ENCODE peak calls at places on chromosomes 13 and 19, in ten cellular contexts. R, A, G, X, M, Q, D, K, C and T are unnamed samples. For H3K9me3, the result is how much of the 10 kb centered on the place peaks cover.

GRCh38 chr13:40146063-40146462 is 490.6 kb downstream of the COG6 start:
- DNase-seq in R (no peak), A (no peak), G (no peak), X (no peak), M (peak), Q (no peak), D (no peak), K (no peak), C (no peak), T (no peak)

GRCh38 chr13:110108348-110109139 is 198.4 kb downstream of the COL4A1 start:
- DNase-seq in R (peak), A (peak), G (peak), X (peak), M (peak), Q (peak), D (peak), K (no peak), C (peak), T (peak)

GRCh38 chr13:46124967-46125933 is 20.4 kb upstream of the CPB2 start:
- DNase-seq in R (no peak), A (no peak), G (no peak), X (no peak), M (no peak), Q (no peak), D (peak), K (peak), C (no peak), T (no peak)

GRCh38 chr13:99374994-99375805 is 68.0 kb upstream of the GPR183 start:
- DNase-seq in R (no peak), A (no peak), G (no peak), X (peak), M (no peak), Q (peak), D (no peak), K (no peak), C (no peak), T (no peak)

GRCh38 chr13:76012091-76012721 is 376.1 kb downstream of the LMO7 start:
- DNase-seq in R (no peak), A (no peak), G (no peak), X (no peak), M (no peak), Q (no peak), D (peak), K (no peak), C (peak), T (no peak)

GRCh38 chr19:5445667-5446066 is 9.6 kb upstream of the ZNRF4 start:
- DNase-seq in R (no peak), A (no peak), G (no peak), X (no peak), M (no peak), Q (no peak), D (no peak), K (no peak), C (peak), T (no peak)

GRCh38 chr13:50684366-50684765 is 159.1 kb downstream of the DLEU7 start:
- DNase-seq in R (no peak), A (no peak), G (no peak), X (peak), M (no peak), Q (peak), D (no peak), K (no peak), C (no peak), T (no peak)

GRCh38 chr19:22595918-22596341 is 38.2 kb upstream of the ZNF492 start:
- DNase-seq in R (peak), A (peak), G (peak), X (no peak), M (no peak), Q (peak), D (no peak), K (no peak), C (no peak), T (no peak)

GRCh38 chr13:26679411-26679810 is 81.2 kb downstream of the GPR12 start:
- DNase-seq in R (no peak), A (no peak), G (no peak), X (no peak), M (no peak), Q (no peak), D (peak), K (no peak), C (peak), T (no peak)

GRCh38 chr19:47075941-47076340 is 27.5 kb upstream of the TMEM160 start:
- DNase-seq in R (no peak), A (no peak), G (no peak), X (no peak), M (no peak), Q (no peak), D (no peak), K (no peak), C (no peak), T (no peak)

GRCh38 chr13:85974604-85975366 is 175.6 kb upstream of the SLITRK6 start:
- DNase-seq in R (no peak), A (no peak), G (no peak), X (no peak), M (no peak), Q (no peak), D (peak), K (no peak), C (peak), T (no peak)

GRCh38 chr19:14277608-14278007 is 71.6 kb upstream of the ADGRL1 start:
- DNase-seq in R (no peak), A (no peak), G (no peak), X (no peak), M (no peak), Q (no peak), D (no peak), K (no peak), C (no peak), T (no peak)

GRCh38 chr13:97141564-97142005 is 80.5 kb upstream of the MBNL2 start:
- DNase-seq in R (no peak), A (peak), G (no peak), X (peak), M (peak), Q (no peak), D (peak), K (no peak), C (peak), T (no peak)

GRCh38 chr13:20461481-20461859 is 64.2 kb downstream of the CRYL1 start:
- DNase-seq in R (no peak), A (no peak), G (no peak), X (no peak), M (no peak), Q (no peak), D (peak), K (no peak), C (peak), T (no peak)

GRCh38 chr13:49292742-49293498 is 45.2 kb downstream of the CDADC1 start:
- DNase-seq in R (peak), A (no peak), G (peak), X (no peak), M (no peak), Q (peak), D (peak), K (no peak), C (no peak), T (no peak)

DNA sequence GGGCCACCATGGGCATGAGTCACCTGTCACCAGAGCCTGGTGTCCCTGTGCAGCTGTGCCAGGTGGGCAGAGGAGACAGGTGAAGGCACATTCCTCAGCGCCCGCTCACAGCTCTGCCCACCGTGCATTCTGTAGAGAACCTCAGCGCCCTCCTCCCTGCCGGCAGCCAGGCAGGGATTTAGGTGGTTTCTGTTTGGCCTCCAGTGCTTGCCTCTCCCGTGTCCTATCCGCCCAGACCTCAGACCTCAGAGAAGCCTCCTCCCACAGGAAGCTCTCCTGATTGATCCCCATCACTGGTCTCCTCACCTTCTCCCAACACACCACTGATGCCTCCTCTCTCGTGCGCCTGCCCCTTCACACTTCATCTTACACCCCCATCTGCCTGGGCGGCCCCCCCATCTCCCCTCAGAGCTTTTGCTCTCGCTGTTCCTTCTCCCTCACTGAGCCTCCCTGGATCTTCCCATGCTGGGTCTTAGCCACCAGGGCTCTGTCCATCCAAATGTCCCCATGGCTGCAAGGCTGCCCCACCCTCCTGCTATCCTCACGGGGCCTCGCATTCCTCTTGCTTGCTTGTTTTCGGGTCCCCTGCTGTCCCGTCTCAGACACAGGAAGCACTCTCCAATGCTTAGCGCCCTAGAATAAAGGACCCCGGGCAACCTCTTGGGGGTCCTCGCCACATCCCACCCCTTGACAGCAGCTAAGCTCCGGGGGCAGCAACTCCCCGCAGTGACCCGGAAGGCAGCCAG is 23.9 kb downstream of the SH3GL1 start:
- DNase-seq in R (no peak), A (no peak), G (peak), X (no peak), M (no peak), Q (no peak), D (no peak), K (no peak), C (peak), T (no peak)
- H3K27ac ChIP-seq in R (peak), A (no peak), G (peak), X (peak), M (peak), Q (no peak), D (no peak), K (no peak), C (peak), T (peak)

GRCh38 chr19:29593869-29594268 is 12.2 kb upstream of the POP4 start:
- DNase-seq in R (no peak), A (no peak), G (no peak), X (no peak), M (no peak), Q (no peak), D (no peak), K (no peak), C (no peak), T (no peak)

GRCh38 chr19:29598036-29598435 is 8.0 kb upstream of the POP4 start:
- DNase-seq in R (no peak), A (no peak), G (peak), X (no peak), M (no peak), Q (no peak), D (no peak), K (no peak), C (no peak), T (no peak)

GRCh38 chr19:29596885-29597525 is 9.1 kb upstream of the POP4 start:
- DNase-seq in R (no peak), A (no peak), G (no peak), X (no peak), M (peak), Q (no peak), D (peak), K (no peak), C (peak), T (no peak)

GRCh38 chr19:29598496-29598895 is 7.6 kb upstream of the POP4 start:
- DNase-seq in R (no peak), A (no peak), G (peak), X (no peak), M (no peak), Q (no peak), D (no peak), K (no peak), C (no peak), T (no peak)

GRCh38 chr19:29596080-29596479 is 10.0 kb upstream of the POP4 start:
- DNase-seq in R (no peak), A (no peak), G (peak), X (no peak), M (no peak), Q (no peak), D (no peak), K (no peak), C (peak), T (no peak)
- H3K4me3 ChIP-seq in R (no peak), A (no peak), G (no peak), X (no peak), M (no peak), Q (no peak), D (no peak), K (no peak), C (no peak), T (no peak)

DNA sequence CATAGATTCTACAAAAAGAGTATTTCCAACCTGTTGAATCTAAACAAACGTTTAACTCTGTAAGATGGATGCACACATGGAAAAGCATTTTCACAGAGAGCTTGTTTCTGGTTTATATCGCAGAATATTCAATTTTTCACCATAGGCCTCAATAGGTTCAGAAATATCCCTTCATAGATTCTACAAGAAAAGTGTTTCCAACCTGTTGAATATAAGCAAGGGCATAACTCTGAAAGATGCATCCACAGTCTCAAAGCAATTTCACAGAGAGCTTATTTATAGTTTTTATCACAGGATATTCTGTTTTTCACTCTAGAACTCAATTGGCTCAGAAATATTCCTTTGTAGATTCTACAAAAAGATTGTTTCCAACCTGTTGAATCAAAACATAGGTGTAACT is 1483.6 kb downstream of the UQCRFS1 start:
- DNase-seq in R (no peak), A (no peak), G (no peak), X (no peak), M (no peak), Q (no peak), D (no peak), K (no peak), C (no peak), T (no peak)
- H3K9me3 ChIP-seq in R (under half), A (under half), G (under half), X (under half), M (half or more), Q (under half), D (half or more), K (under half), C (under half), T (under half)

DNA sequence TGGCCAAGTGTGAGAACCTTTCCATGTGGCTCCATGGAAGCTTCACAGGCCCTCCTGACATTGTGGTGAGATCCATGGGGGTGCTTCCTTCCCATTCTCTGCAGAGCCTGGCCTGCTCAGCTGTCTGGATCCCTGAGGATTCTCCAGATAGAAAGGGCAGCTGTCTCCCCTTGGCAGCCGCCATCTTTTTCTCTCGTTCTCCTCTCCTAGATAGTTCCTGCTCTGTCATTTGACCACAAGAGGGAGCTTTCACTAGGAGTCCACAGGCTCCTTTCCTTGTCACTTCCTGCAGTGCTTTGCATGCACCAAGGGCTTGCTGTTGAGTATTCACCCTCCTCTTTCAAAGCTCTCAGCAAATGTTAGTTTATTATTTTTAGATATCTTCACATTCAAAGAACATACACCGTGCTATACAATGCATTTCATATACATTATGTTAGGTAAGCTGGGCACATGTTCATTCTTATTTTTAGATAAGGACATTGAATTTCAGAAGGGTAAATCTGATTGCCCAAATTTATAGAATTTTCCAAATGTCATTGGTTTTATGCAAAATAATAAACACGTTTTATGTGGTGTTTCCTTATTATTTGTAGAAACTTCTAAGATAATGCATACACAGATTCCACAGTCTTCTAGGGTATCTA is 133.2 kb downstream of the FRY start:
- DNase-seq in R (no peak), A (no peak), G (no peak), X (no peak), M (peak), Q (no peak), D (peak), K (peak), C (peak), T (no peak)
- H3K27ac ChIP-seq in R (no peak), A (no peak), G (peak), X (no peak), M (no peak), Q (no peak), D (no peak), K (no peak), C (no peak), T (no peak)

GRCh38 chr13:42275098-42275471 is 3.1 kb downstream of the AKAP11 start:
- DNase-seq in R (no peak), A (no peak), G (no peak), X (no peak), M (no peak), Q (no peak), D (no peak), K (peak), C (no peak), T (no peak)
- H3K4me3 ChIP-seq in R (no peak), A (no peak), G (no peak), X (no peak), M (no peak), Q (no peak), D (no peak), K (peak), C (no peak), T (no peak)

GRCh38 chr19:383922-384800 is 24.8 kb downstream of the C2CD4C start:
- DNase-seq in R (peak), A (no peak), G (no peak), X (no peak), M (peak), Q (peak), D (peak), K (no peak), C (no peak), T (no peak)
- H3K9me3 ChIP-seq in R (under half), A (under half), G (under half), X (under half), M (under half), Q (under half), D (under half), K (under half), C (under half), T (under half)

GRCh38 chr19:2333807-2334211 is 5.3 kb downstream of the SPPL2B start:
- DNase-seq in R (no peak), A (no peak), G (no peak), X (no peak), M (no peak), Q (no peak), D (no peak), K (no peak), C (no peak), T (no peak)
- H3K27ac ChIP-seq in R (no peak), A (no peak), G (no peak), X (peak), M (peak), Q (no peak), D (no peak), K (no peak), C (no peak), T (peak)

GRCh38 chr19:54096642-54097106 is 3.9 kb downstream of the OSCAR start:
- DNase-seq in R (no peak), A (no peak), G (no peak), X (peak), M (peak), Q (peak), D (peak), K (peak), C (peak), T (no peak)
- H3K4me3 ChIP-seq in R (no peak), A (no peak), G (peak), X (peak), M (peak), Q (no peak), D (no peak), K (no peak), C (peak), T (peak)